ENCODE peak calls at places on chromosomes 12 and 14, in five cellular contexts. One of them, this sample, is unnamed.

GRCh38 chr14:58625438-58625837 is 12.3 kb upstream of the DACT1 start:
- DNase-seq in GM12878: no peak
- DNase-seq in endothelial cell of umbilical vein: no peak
- DNase-seq in activated T-cell treated with anti-CD3 and anti-CD28 coated beads for 1 hour: no peak
- DNase-seq in RCC 7860: no peak
- DNase-seq in this sample: no peak

GRCh38 chr12:6038160-6038559 is 86.3 kb downstream of the VWF start:
- DNase-seq in GM12878: no peak
- DNase-seq in endothelial cell of umbilical vein: peak
- DNase-seq in activated T-cell treated with anti-CD3 and anti-CD28 coated beads for 1 hour: no peak
- DNase-seq in RCC 7860: peak
- DNase-seq in this sample: peak

GRCh38 chr12:108570743-108571603 is 8.6 kb downstream of the ISCU start:
- DNase-seq in GM12878: no peak
- DNase-seq in endothelial cell of umbilical vein: peak
- DNase-seq in activated T-cell treated with anti-CD3 and anti-CD28 coated beads for 1 hour: no peak
- DNase-seq in RCC 7860: no peak
- DNase-seq in this sample: no peak

GRCh38 chr14:32358781-32359180 is 29.7 kb downstream of the AKAP6 start:
- DNase-seq in GM12878: no peak
- DNase-seq in endothelial cell of umbilical vein: no peak
- DNase-seq in activated T-cell treated with anti-CD3 and anti-CD28 coated beads for 1 hour: no peak
- DNase-seq in RCC 7860: no peak
- DNase-seq in this sample: no peak

GRCh38 chr12:113719911-113720591 is 246.1 kb downstream of the RBM19 start:
- DNase-seq in GM12878: no peak
- DNase-seq in endothelial cell of umbilical vein: no peak
- DNase-seq in activated T-cell treated with anti-CD3 and anti-CD28 coated beads for 1 hour: no peak
- DNase-seq in RCC 7860: no peak
- DNase-seq in this sample: no peak

GRCh38 chr14:22200977-22201605 is 387.9 kb downstream of the DAD1 start:
- DNase-seq in GM12878: peak
- DNase-seq in endothelial cell of umbilical vein: peak
- DNase-seq in activated T-cell treated with anti-CD3 and anti-CD28 coated beads for 1 hour: no peak
- DNase-seq in RCC 7860: peak
- DNase-seq in this sample: no peak

GRCh38 chr14:104688755-104689619 is at the start of gene INF2:
- DNase-seq in GM12878: no peak
- DNase-seq in endothelial cell of umbilical vein: peak
- DNase-seq in activated T-cell treated with anti-CD3 and anti-CD28 coated beads for 1 hour: peak
- DNase-seq in RCC 7860: no peak
- DNase-seq in this sample: peak

GRCh38 chr12:54988402-54989054 is 4.0 kb upstream of the TESPA1 start:
- DNase-seq in GM12878: no peak
- DNase-seq in endothelial cell of umbilical vein: peak
- DNase-seq in activated T-cell treated with anti-CD3 and anti-CD28 coated beads for 1 hour: no peak
- DNase-seq in RCC 7860: no peak
- DNase-seq in this sample: peak

GRCh38 chr12:51910168-51910567 is 2.9 kb downstream of the ACVRL1 start:
- DNase-seq in GM12878: no peak
- DNase-seq in endothelial cell of umbilical vein: peak
- DNase-seq in activated T-cell treated with anti-CD3 and anti-CD28 coated beads for 1 hour: no peak
- DNase-seq in RCC 7860: no peak
- DNase-seq in this sample: no peak

GRCh38 chr12:109580272-109580671 is 6.7 kb downstream of the MVK start:
- DNase-seq in GM12878: no peak
- DNase-seq in endothelial cell of umbilical vein: no peak
- DNase-seq in activated T-cell treated with anti-CD3 and anti-CD28 coated beads for 1 hour: no peak
- DNase-seq in RCC 7860: no peak
- DNase-seq in this sample: no peak

GRCh38 chr14:95993768-95994592 is 45.2 kb upstream of the C14orf132 start:
- DNase-seq in GM12878: peak
- DNase-seq in endothelial cell of umbilical vein: peak
- DNase-seq in activated T-cell treated with anti-CD3 and anti-CD28 coated beads for 1 hour: peak
- DNase-seq in RCC 7860: no peak
- DNase-seq in this sample: no peak

GRCh38 chr12:105476616-105477015 is 146.1 kb downstream of the C12orf75 start:
- DNase-seq in GM12878: peak
- DNase-seq in endothelial cell of umbilical vein: no peak
- DNase-seq in activated T-cell treated with anti-CD3 and anti-CD28 coated beads for 1 hour: no peak
- DNase-seq in RCC 7860: no peak
- DNase-seq in this sample: no peak

GRCh38 chr14:71290301-71290700 is 383.0 kb downstream of the PCNX1 start:
- DNase-seq in GM12878: no peak
- DNase-seq in endothelial cell of umbilical vein: no peak
- DNase-seq in activated T-cell treated with anti-CD3 and anti-CD28 coated beads for 1 hour: no peak
- DNase-seq in RCC 7860: no peak
- DNase-seq in this sample: no peak

GRCh38 chr12:43957732-43958131 is 121.9 kb downstream of the TMEM117 start:
- DNase-seq in GM12878: peak
- DNase-seq in endothelial cell of umbilical vein: peak
- DNase-seq in activated T-cell treated with anti-CD3 and anti-CD28 coated beads for 1 hour: no peak
- DNase-seq in RCC 7860: peak
- DNase-seq in this sample: peak

GRCh38 chr14:32015166-32015565 is 61.9 kb upstream of the ARHGAP5 start:
- DNase-seq in GM12878: no peak
- DNase-seq in endothelial cell of umbilical vein: no peak
- DNase-seq in activated T-cell treated with anti-CD3 and anti-CD28 coated beads for 1 hour: no peak
- DNase-seq in RCC 7860: no peak
- DNase-seq in this sample: no peak

GRCh38 chr12:118773956-118774723 is 207.2 kb upstream of the SRRM4 start:
- DNase-seq in GM12878: no peak
- DNase-seq in endothelial cell of umbilical vein: no peak
- DNase-seq in activated T-cell treated with anti-CD3 and anti-CD28 coated beads for 1 hour: no peak
- DNase-seq in RCC 7860: no peak
- DNase-seq in this sample: no peak

GRCh38 chr14:99257122-99257672 is 14.8 kb downstream of the BCL11B start:
- DNase-seq in GM12878: no peak
- DNase-seq in endothelial cell of umbilical vein: no peak
- DNase-seq in activated T-cell treated with anti-CD3 and anti-CD28 coated beads for 1 hour: no peak
- DNase-seq in RCC 7860: no peak
- DNase-seq in this sample: no peak

GRCh38 chr14:81565441-81566290 is 32.0 kb upstream of the SEL1L start:
- DNase-seq in GM12878: no peak
- DNase-seq in endothelial cell of umbilical vein: peak
- DNase-seq in activated T-cell treated with anti-CD3 and anti-CD28 coated beads for 1 hour: no peak
- DNase-seq in RCC 7860: no peak
- DNase-seq in this sample: no peak

GRCh38 chr14:47846008-47846407 is 170.6 kb upstream of the MDGA2 start:
- DNase-seq in GM12878: no peak
- DNase-seq in endothelial cell of umbilical vein: no peak
- DNase-seq in activated T-cell treated with anti-CD3 and anti-CD28 coated beads for 1 hour: no peak
- DNase-seq in RCC 7860: no peak
- DNase-seq in this sample: no peak

GRCh38 chr14:37776791-37777499 is 181.5 kb downstream of the TTC6 start:
- DNase-seq in GM12878: no peak
- DNase-seq in endothelial cell of umbilical vein: no peak
- DNase-seq in activated T-cell treated with anti-CD3 and anti-CD28 coated beads for 1 hour: no peak
- DNase-seq in RCC 7860: no peak
- DNase-seq in this sample: no peak

GRCh38 chr14:36988568-36988967 is 183.8 kb downstream of the SLC25A21 start:
- DNase-seq in GM12878: no peak
- DNase-seq in endothelial cell of umbilical vein: no peak
- DNase-seq in activated T-cell treated with anti-CD3 and anti-CD28 coated beads for 1 hour: no peak
- DNase-seq in RCC 7860: no peak
- DNase-seq in this sample: peak